ENCODE peak calls at places on chromosomes 12 and 14, in six cellular contexts. Q is stimulated activated CD4-positive, alpha-beta T cell treated with anti-CD3 and anti-CD28 coated beads, Interleukin-2, amount 100 ng/mL, for 48 hours; B is iPS-NIHi11; M is substantia nigra; R is IMR-90; U is mesothelial cell of epicardium. X is an unnamed sample.

GRCh38 chr14:65637780-65638179 is 225.2 kb downstream of the FUT8 start:
- DNase-seq in Q (peak), B (peak), M (no peak), R (peak), U (no peak), X (no peak)

GRCh38 chr14:53888535-53889386 is 67.9 kb downstream of the BMP4 start:
- DNase-seq in Q (no peak), B (no peak), M (no peak), R (no peak), U (no peak), X (no peak)

GRCh38 chr12:107528731-107529365 is 156.8 kb upstream of the PWP1 start:
- DNase-seq in Q (no peak), B (no peak), M (no peak), R (no peak), U (no peak), X (no peak)

GRCh38 chr14:95527392-95528002 is 7.4 kb upstream of the GLRX5 start:
- DNase-seq in Q (no peak), B (no peak), M (no peak), R (peak), U (no peak), X (no peak)

GRCh38 chr14:35699791-35700444 is 109.2 kb downstream of the RALGAPA1 start:
- DNase-seq in Q (no peak), B (no peak), M (no peak), R (no peak), U (no peak), X (no peak)

GRCh38 chr12:112686373-112686772 is 105.2 kb upstream of the RPH3A start:
- DNase-seq in Q (no peak), B (no peak), M (no peak), R (peak), U (no peak), X (no peak)

GRCh38 chr14:95339301-95339865 is 19.7 kb upstream of the CLMN start:
- DNase-seq in Q (no peak), B (no peak), M (no peak), R (no peak), U (no peak), X (no peak)

GRCh38 chr12:120346031-120346430 is 18.5 kb upstream of the PLA2G1B start:
- DNase-seq in Q (no peak), B (no peak), M (no peak), R (no peak), U (no peak), X (no peak)

GRCh38 chr14:56195727-56196126 is 77.5 kb downstream of the PELI2 start:
- DNase-seq in Q (no peak), B (no peak), M (no peak), R (peak), U (no peak), X (no peak)

GRCh38 chr14:95561001-95561412 is 26.2 kb downstream of the GLRX5 start:
- DNase-seq in Q (peak), B (peak), M (peak), R (peak), U (peak), X (peak)

GRCh38 chr12:121800694-121801600 is 2.9 kb upstream of the SETD1B start:
- DNase-seq in Q (no peak), B (no peak), M (peak), R (peak), U (no peak), X (no peak)

GRCh38 chr12:75908961-75909699 is 122.4 kb downstream of the PHLDA1 start:
- DNase-seq in Q (no peak), B (no peak), M (peak), R (peak), U (no peak), X (no peak)

GRCh38 chr12:44647891-44648690 is 228.0 kb downstream of the NELL2 start:
- DNase-seq in Q (no peak), B (peak), M (no peak), R (no peak), U (no peak), X (no peak)

X was measured in hypothalamus.